ENCODE peak calls at places on chromosomes 5 and 9, in five cellular contexts. A, D, H, G and Y are unnamed samples.

GRCh38 chr5:107937710-107938355 is 267.1 kb upstream of the EFNA5 start:
- DNase-seq in A (no peak), D (no peak), H (peak), G (no peak), Y (no peak)

GRCh38 chr5:143386725-143387124 is 16.8 kb downstream of the NR3C1 start:
- DNase-seq in A (peak), D (no peak), H (no peak), G (no peak), Y (no peak)

GRCh38 chr5:159628703-159629102 is 287.6 kb upstream of the ADRA1B start:
- DNase-seq in A (no peak), D (no peak), H (no peak), G (no peak), Y (no peak)

GRCh38 chr9:94576131-94576530 is 17.5 kb downstream of the FBP2 start:
- DNase-seq in A (no peak), D (no peak), H (no peak), G (peak), Y (no peak)

GRCh38 chr9:18274693-18275092 is 199.3 kb upstream of the ADAMTSL1 start:
- DNase-seq in A (no peak), D (no peak), H (no peak), G (no peak), Y (no peak)

GRCh38 chr5:125336401-125336800 is 590.0 kb upstream of the ZNF608 start:
- DNase-seq in A (no peak), D (no peak), H (peak), G (no peak), Y (no peak)

GRCh38 chr5:472656-473343 is 29.8 kb downstream of the EXOC3 start:
- DNase-seq in A (peak), D (peak), H (peak), G (peak), Y (peak)

GRCh38 chr9:131738838-131739191 is 1.1 kb downstream of the RAPGEF1 start:
- DNase-seq in A (no peak), D (peak), H (no peak), G (peak), Y (no peak)

GRCh38 chr5:71955718-71956117 is 151.6 kb upstream of the MAP1B start:
- DNase-seq in A (no peak), D (no peak), H (no peak), G (no peak), Y (no peak)

GRCh38 chr9:110446171-110446570 is 108.5 kb upstream of the TXNDC8 start:
- DNase-seq in A (peak), D (peak), H (peak), G (no peak), Y (no peak)

GRCh38 chr5:170491479-170491878 is 12.3 kb upstream of the KCNIP1 start:
- DNase-seq in A (peak), D (no peak), H (peak), G (no peak), Y (no peak)

GRCh38 chr5:135537745-135538144 is 2.0 kb upstream of the NEUROG1 start:
- DNase-seq in A (no peak), D (no peak), H (no peak), G (no peak), Y (no peak)

GRCh38 chr9:27094640-27095039 is 14.4 kb upstream of the TEK start:
- DNase-seq in A (peak), D (no peak), H (peak), G (no peak), Y (no peak)

GRCh38 chr9:79799691-79800345 is 228.1 kb downstream of the TLE4 start:
- DNase-seq in A (no peak), D (no peak), H (no peak), G (no peak), Y (no peak)

GRCh38 chr5:95969646-95970358 is 8.2 kb upstream of the ELL2 start:
- DNase-seq in A (peak), D (no peak), H (peak), G (no peak), Y (no peak)

GRCh38 chr5:141476132-141476909 is 555 bp downstream of the PCDHGC3 start:
- DNase-seq in A (peak), D (peak), H (peak), G (peak), Y (no peak)

GRCh38 chr9:114172981-114173833 is 17.9 kb downstream of the COL27A1 start:
- DNase-seq in A (peak), D (no peak), H (peak), G (no peak), Y (no peak)

GRCh38 chr5:126971455-126972019 is 58.8 kb downstream of the MARCHF3 start:
- DNase-seq in A (no peak), D (no peak), H (no peak), G (no peak), Y (no peak)

GRCh38 chr5:84374568-84374967 is 10.1 kb downstream of the EDIL3 start:
- DNase-seq in A (no peak), D (no peak), H (no peak), G (no peak), Y (no peak)

GRCh38 chr9:106843361-106843760 is 19.6 kb upstream of the ZNF462 start:
- DNase-seq in A (no peak), D (no peak), H (no peak), G (no peak), Y (no peak)

GRCh38 chr9:18173923-18174322 is 300.0 kb upstream of the ADAMTSL1 start:
- DNase-seq in A (no peak), D (no peak), H (no peak), G (no peak), Y (no peak)

DNA sequence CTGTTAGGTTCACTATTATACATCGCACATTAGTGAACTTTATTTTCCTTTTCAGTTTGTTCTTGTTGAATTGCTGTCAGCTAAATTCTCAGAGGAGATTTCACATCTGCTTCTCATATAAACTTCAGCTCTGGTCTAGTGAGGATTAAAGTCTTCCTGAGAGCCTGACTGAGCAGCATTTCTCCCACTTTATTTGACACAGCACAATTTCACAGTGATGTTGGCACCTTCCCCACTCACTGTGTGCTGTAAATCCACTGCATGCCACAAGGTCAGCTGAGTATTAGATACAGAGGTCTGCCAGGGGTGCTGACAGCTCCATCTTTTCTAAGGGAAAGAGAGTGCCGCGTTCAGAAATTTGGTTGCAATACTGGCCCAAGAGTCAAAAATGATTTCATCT is 567.4 kb downstream of the PRR16 start:
- DNase-seq in A (no peak), D (no peak), H (no peak), G (no peak), Y (no peak)
- H2BK15ac ChIP-seq in A (no peak), D (no peak), H (no peak), G (no peak), Y (no peak)

DNA sequence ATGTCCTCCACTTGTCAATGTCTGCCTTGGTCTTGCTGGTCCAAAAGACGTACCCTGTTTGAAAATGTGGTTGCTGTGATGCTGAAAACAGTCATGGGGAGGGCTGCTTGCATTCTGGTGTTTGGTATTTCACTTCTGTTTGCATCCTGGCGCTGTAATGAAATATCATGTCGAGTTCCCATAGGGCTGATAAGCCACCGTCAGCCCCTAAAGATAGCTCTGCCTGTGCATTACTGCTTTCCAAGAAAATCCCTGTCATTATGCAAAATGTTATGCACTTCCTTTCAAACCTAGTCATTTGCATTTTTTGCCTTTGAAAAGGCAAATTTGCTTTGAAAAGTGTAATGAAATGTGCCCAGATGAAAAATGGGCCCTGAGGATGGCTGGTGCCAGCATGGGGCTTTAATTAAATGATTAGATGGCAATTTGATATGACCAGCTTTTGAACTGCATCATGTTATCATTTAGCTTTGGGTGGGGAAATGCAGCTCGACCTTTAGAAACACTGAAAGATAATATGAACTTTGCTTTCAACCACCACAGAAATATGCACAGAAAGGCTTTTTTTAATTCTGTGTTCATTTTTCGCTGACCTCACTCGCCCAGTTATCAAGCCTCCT is 374.4 kb upstream of the SGCD start:
- DNase-seq in A (no peak), D (peak), H (no peak), G (no peak), Y (no peak)
- H3K4me2 ChIP-seq in A (no peak), D (no peak), H (no peak), G (no peak), Y (no peak)

DNA sequence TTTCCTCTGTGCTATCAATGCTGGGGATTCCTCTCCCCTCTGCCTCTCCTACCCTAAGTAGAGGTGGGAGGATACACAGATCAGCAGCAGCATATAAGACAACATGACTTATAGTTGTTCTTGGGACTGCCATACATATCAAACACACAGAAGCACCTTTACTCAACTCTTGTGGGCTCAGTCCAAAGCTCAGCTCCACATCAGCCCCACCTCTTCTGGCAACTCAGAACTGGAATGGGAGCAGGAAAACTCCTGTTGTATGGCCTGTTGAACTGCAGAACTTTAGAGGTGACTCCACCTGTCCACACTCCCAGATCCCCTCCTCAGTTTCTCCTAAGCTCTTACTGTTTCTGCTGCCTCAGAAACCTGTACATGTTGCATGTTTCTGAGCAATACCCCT is 127.8 kb downstream of the SV2C start:
- DNase-seq in A (no peak), D (no peak), H (no peak), G (no peak), Y (no peak)
- H3K4me3 ChIP-seq in A (no peak), D (no peak), H (no peak), G (no peak), Y (no peak)

GRCh38 chr9:134189167-134189474 is 24.8 kb upstream of the RNU6ATAC start:
- DNase-seq in A (no peak), D (peak), H (peak), G (no peak), Y (no peak)
- H2BK15ac ChIP-seq in A (no peak), D (no peak), H (peak), G (peak), Y (no peak)

GRCh38 chr9:16884373-16884772 is 13.9 kb upstream of the BNC2 start:
- DNase-seq in A (no peak), D (no peak), H (no peak), G (no peak), Y (no peak)
- H3K4me2 ChIP-seq in A (no peak), D (no peak), H (no peak), G (no peak), Y (no peak)